ENCODE peak calls at places on chromosomes 13 and 19, in five cellular contexts. X is bronchial epithelial cell, H is ascending aorta, W is spleen, L is WERI-Rb-1. C is an unnamed sample.

GRCh38 chr13:110125613-110126272 is 181.2 kb downstream of the COL4A1 start:
- DNase-seq in X (no peak), H (no peak), W (no peak), L (no peak), C (no peak)

GRCh38 chr13:26785845-26786630 is 25.5 kb upstream of the GPR12 start:
- DNase-seq in X (no peak), H (no peak), W (peak; percentile 91), L (no peak), C (no peak)

GRCh38 chr19:8320564-8321066 is 560 bp downstream of the NDUFA7 start:
- DNase-seq in X (no peak), H (no peak), W (no peak), L (no peak), C (no peak)

GRCh38 chr19:48992571-48993174 is 436 bp downstream of the GYS1 start:
- DNase-seq in X (peak; percentile 12), H (no peak), W (no peak), L (no peak), C (no peak)

GRCh38 chr19:5504115-5504514 is 48.9 kb downstream of the ZNRF4 start:
- DNase-seq in X (no peak), H (no peak), W (no peak), L (peak; percentile 42), C (no peak)

GRCh38 chr19:9721861-9722260 is 46.7 kb downstream of the ZNF846 start:
- DNase-seq in X (peak; percentile 79), H (no peak), W (no peak), L (peak; percentile 95), C (no peak)

GRCh38 chr19:5131031-5131865 is 162.3 kb downstream of the KDM4B start:
- DNase-seq in X (no peak), H (no peak), W (peak; percentile 94), L (no peak), C (no peak)

GRCh38 chr19:3073159-3073563 is 10.9 kb upstream of the TLE5 start:
- DNase-seq in X (peak; percentile 46), H (no peak), W (no peak), L (peak; percentile 61), C (no peak)

GRCh38 chr19:36041831-36042230 is 9.2 kb upstream of the CLIP3 start:
- DNase-seq in X (peak; percentile 62), H (no peak), W (no peak), L (no peak), C (peak; percentile 66)

GRCh38 chr19:372306-372890 is 27.8 kb upstream of the MIER2 start:
- DNase-seq in X (no peak), H (peak; percentile 54), W (peak; percentile 40), L (no peak), C (peak; percentile 54)

GRCh38 chr13:113083402-113084061 is 22.1 kb upstream of the F7 start:
- DNase-seq in X (peak; percentile 36), H (no peak), W (peak; percentile 48), L (no peak), C (no peak)

GRCh38 chr13:114113961-114114360 is 18.5 kb downstream of the RASA3 start:
- DNase-seq in X (no peak), H (peak; percentile 59), W (peak; percentile 42), L (no peak), C (no peak)

GRCh38 chr19:1874554-1875185 is 10.6 kb downstream of the ABHD17A start:
- DNase-seq in X (no peak), H (no peak), W (no peak), L (no peak), C (no peak)

GRCh38 chr13:39597828-39598227 is 5.2 kb downstream of the LHFPL6 start:
- DNase-seq in X (no peak), H (no peak), W (no peak), L (no peak), C (no peak)

GRCh38 chr13:112441779-112442310 is 65.7 kb downstream of the SPACA7 start:
- DNase-seq in X (no peak), H (no peak), W (peak; percentile 66), L (no peak), C (no peak)

GRCh38 chr19:36420961-36421748 is 2.7 kb upstream of the ZFP82 start:
- DNase-seq in X (no peak), H (no peak), W (peak; percentile 68), L (peak; percentile 53), C (no peak)

GRCh38 chr19:15265849-15266248 is 33.6 kb upstream of the EPHX3 start:
- DNase-seq in X (no peak), H (peak; percentile 97), W (peak; percentile 83), L (no peak), C (peak; percentile 94)

GRCh38 chr13:55439450-55439849 is 1701.3 kb upstream of the PRR20A start:
- DNase-seq in X (no peak), H (no peak), W (no peak), L (peak; percentile 6), C (no peak)

GRCh38 chr13:110716235-110716505 is 2.7 kb downstream of the ING1 start:
- DNase-seq in X (no peak), H (peak; percentile 78), W (no peak), L (no peak), C (no peak)

GRCh38 chr13:30963794-30964193 is 31.3 kb downstream of the TEX26 start:
- DNase-seq in X (peak; percentile 52), H (no peak), W (no peak), L (no peak), C (no peak)

GRCh38 chr19:2255982-2256685 is at the start of gene JSRP1:
- DNase-seq in X (no peak), H (no peak), W (no peak), L (no peak), C (no peak)

GRCh38 chr19:52007805-52008557 is at the start of gene ZNF615:
- DNase-seq in X (peak; percentile 57), H (peak; percentile 93), W (peak; percentile 96), L (peak; percentile 87), C (peak; percentile 44)

GRCh38 chr19:687569-688166 is 7.6 kb downstream of the PRSS57 start:
- DNase-seq in X (no peak), H (no peak), W (no peak), L (no peak), C (no peak)

GRCh38 chr13:27203854-27204253 is 32.2 kb upstream of the USP12 start:
- DNase-seq in X (peak; percentile 26), H (no peak), W (no peak), L (no peak), C (no peak)

GRCh38 chr13:110448230-110448629 is 113.3 kb downstream of the RAB20 start:
- DNase-seq in X (peak; percentile 84), H (peak; percentile 61), W (no peak), L (no peak), C (no peak)

GRCh38 chr19:51799311-51799997 is 4.5 kb downstream of the FPR3 start:
- DNase-seq in X (peak; percentile 76), H (peak; percentile 89), W (peak; percentile 75), L (no peak), C (peak; percentile 83)

GRCh38 chr19:1401138-1401888 is at the start of gene GAMT:
- DNase-seq in X (no peak), H (no peak), W (peak; percentile 87), L (peak; percentile 69), C (no peak)

GRCh38 chr19:38228005-38228377 is 4.0 kb upstream of the DPF1 start:
- DNase-seq in X (no peak), H (no peak), W (no peak), L (peak; percentile 59), C (no peak)

GRCh38 chr19:38227272-38228004 is 3.4 kb upstream of the DPF1 start:
- DNase-seq in X (no peak), H (no peak), W (no peak), L (no peak), C (no peak)

GRCh38 chr19:38231918-38232317 is 7.9 kb upstream of the DPF1 start:
- DNase-seq in X (no peak), H (no peak), W (no peak), L (no peak), C (no peak)

GRCh38 chr19:38228491-38229439 is 4.7 kb upstream of the DPF1 start:
- DNase-seq in X (no peak), H (no peak), W (no peak), L (peak; percentile 80), C (no peak)

GRCh38 chr19:38229585-38230073 is 5.6 kb upstream of the DPF1 start:
- DNase-seq in X (peak; percentile 43), H (peak; percentile 77), W (peak; percentile 81), L (peak; percentile 94), C (peak; percentile 73)
- TF ChIP-seq CTCF in X (no peak), H (no peak), W (no peak), L (peak; percentile 8), C (no peak)

DNA sequence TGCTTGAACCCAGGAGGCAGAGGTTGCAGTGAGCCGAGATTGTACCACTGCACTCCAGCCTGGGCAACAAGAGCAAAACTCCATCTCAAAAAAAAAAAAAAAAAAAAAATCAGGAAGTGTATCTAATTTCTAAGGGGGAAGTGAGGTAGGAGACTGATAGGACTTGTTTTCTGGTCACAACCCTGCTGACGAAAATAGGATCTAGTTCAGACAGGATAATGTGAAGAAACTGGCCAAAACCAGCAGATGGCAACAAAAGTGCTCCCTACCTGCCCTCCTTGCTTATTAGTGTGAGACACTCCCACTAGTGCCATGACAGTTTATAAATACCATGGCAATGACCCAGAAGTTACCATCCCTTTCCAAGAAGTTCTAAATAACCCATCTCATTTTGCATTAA is 36.0 kb upstream of the KPNA3 start:
- DNase-seq in X (peak; percentile 68), H (no peak), W (no peak), L (no peak), C (no peak)
- TF ChIP-seq CTCF in X (no peak), H (no peak), W (no peak), L (no peak), C (no peak)

GRCh38 chr19:33705090-33705847 is 83.5 kb downstream of the CHST8 start:
- DNase-seq in X (no peak), H (no peak), W (peak; percentile 69), L (peak; percentile 30), C (no peak)
- TF ChIP-seq CTCF in X (no peak), H (no peak), W (no peak), L (peak; percentile 61), C (no peak)

GRCh38 chr19:11848594-11849263 is at the start of gene ZNF439:
- DNase-seq in X (peak; percentile 41), H (peak; percentile 93), W (peak; percentile 96), L (peak; percentile 98), C (peak; percentile 20)
- TF ChIP-seq CTCF in X (no peak), H (no peak), W (no peak), L (no peak), C (no peak)

DNA sequence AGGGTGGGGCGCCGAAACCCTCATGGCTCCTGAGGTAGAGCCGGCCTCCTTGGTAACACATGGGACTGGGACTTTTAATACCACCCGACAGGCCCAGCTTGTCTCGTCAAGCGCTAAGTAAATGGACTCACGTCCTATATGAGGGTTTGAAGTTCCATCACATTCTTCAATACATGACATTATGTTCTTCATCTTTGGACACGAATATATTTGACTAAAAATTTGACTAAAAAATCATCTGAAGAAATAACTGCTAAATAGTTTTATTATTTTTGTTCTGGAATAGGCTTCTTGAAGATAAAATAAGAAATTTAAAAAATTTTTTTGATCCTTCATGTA is 335 bp upstream of the ZNF607 start:
- DNase-seq in X (no peak), H (no peak), W (no peak), L (no peak), C (no peak)
- TF ChIP-seq CTCF in X (no peak), H (no peak), W (no peak), L (no peak), C (no peak)

GRCh38 chr19:39345956-39346355 is 3.7 kb downstream of the SAMD4B start:
- DNase-seq in X (no peak), H (no peak), W (no peak), L (no peak), C (no peak)
- TF ChIP-seq CTCF in X (no peak), H (no peak), W (no peak), L (no peak), C (no peak)

GRCh38 chr19:44694184-44694579 is 4.8 kb upstream of the CEACAM16 start:
- DNase-seq in X (no peak), H (no peak), W (no peak), L (no peak), C (no peak)
- TF ChIP-seq CTCF in X (peak; percentile 28), H (no peak), W (no peak), L (peak; percentile 41), C (peak; percentile 18)